ENCODE peak calls at places on chromosome 1, in seven cellular contexts. U is heart left ventricle, M is right lobe of liver, E is body of pancreas, C is IMR-90, A is adrenal gland, D is A549. S is an unnamed sample.

GRCh38 chr1:41366428-41367101 is 5.3 kb downstream of the FOXO6 start:
- DNase-seq in D (no peak), U (no peak), M (no peak), A (no peak), E (peak; percentile 41), C (no peak), S (no peak)

GRCh38 chr1:204725821-204726448 is 40.4 kb upstream of the LRRN2 start:
- DNase-seq in D (peak; percentile 26), U (no peak), A (no peak), C (no peak), M (no peak), E (no peak), S (no peak)

GRCh38 chr1:5351366-5351765 is 640.9 kb downstream of the NPHP4 start:
- DNase-seq in E (no peak), A (no peak), D (no peak), M (no peak), U (no peak), C (no peak), S (no peak)

GRCh38 chr1:76294470-76295194 is 220.1 kb downstream of the ST6GALNAC3 start:
- DNase-seq in A (no peak), M (no peak), E (no peak), D (no peak), U (no peak), C (no peak), S (no peak)

GRCh38 chr1:51699376-51699775 is 82.5 kb downstream of the OSBPL9 start:
- DNase-seq in E (no peak), A (no peak), U (no peak), M (no peak), C (no peak), D (no peak), S (no peak)

GRCh38 chr1:170204121-170204520 is 58.4 kb downstream of the NTMT2 start:
- DNase-seq in A (no peak), M (no peak), E (no peak), D (no peak), U (no peak), C (no peak), S (no peak)

GRCh38 chr1:2833454-2834145 is 32.1 kb upstream of the TTC34 start:
- DNase-seq in M (no peak), D (no peak), E (no peak), C (no peak), A (no peak), U (no peak), S (no peak)

GRCh38 chr1:220696863-220697231 is 6.7 kb downstream of the C1orf115 start:
- DNase-seq in C (peak; percentile 30), M (no peak), E (no peak), D (no peak), A (no peak), U (no peak), S (no peak)

GRCh38 chr1:230849451-230850194 is 18.7 kb downstream of the C1orf198 start:
- DNase-seq in U (peak; percentile 80), M (peak; percentile 37), C (peak; percentile 95), D (peak; percentile 11), E (peak; percentile 33), A (peak; percentile 76), S (peak; percentile 61)

GRCh38 chr1:93690921-93691789 is 9.5 kb upstream of the BCAR3 start:
- DNase-seq in E (no peak), A (peak; percentile 60), D (no peak), M (no peak), U (no peak), C (no peak), S (no peak)

GRCh38 chr1:226995966-226996332 is 55.9 kb downstream of the COQ8A start:
- DNase-seq in A (no peak), M (no peak), E (no peak), C (no peak), U (no peak), D (no peak), S (no peak)

DNA sequence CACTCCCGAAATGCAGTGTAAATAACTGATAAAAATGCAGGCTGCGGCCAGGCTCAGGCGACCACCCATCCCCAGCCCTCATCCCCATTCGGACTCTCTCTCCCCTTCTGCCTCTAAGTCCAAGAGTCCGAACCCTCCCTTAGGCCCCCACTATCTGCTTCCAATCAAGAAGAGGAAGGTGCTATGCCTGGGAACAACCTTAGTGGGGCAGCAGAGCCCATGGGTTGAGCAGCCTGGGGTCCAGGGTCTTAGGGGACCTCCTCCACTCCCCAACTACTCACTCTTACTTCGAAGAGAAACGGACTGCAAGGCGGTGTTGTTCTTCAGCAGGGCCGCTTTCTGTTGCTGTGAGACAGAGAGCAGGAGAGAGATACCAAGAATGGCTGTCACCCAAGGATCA is 12.2 kb downstream of the ARHGEF2 start:
- DNase-seq in M (no peak), E (no peak), A (no peak), U (no peak), D (no peak), C (no peak), S (no peak)
- H3K4me1 ChIP-seq in M (peaks cover 2% of the 10 kb centered on the region), E (no peaks in the 10 kb centered on the region), A (peaks cover 9% of the 10 kb centered on the region), U (peaks cover 55% of the 10 kb centered on the region), D (peaks cover 63% of the 10 kb centered on the region), C (peaks cover 47% of the 10 kb centered on the region), S (peaks cover 66% of the 10 kb centered on the region)

GRCh38 chr1:197660389-197660788 is 114.9 kb downstream of the DENND1B start:
- DNase-seq in M (no peak), C (no peak), E (no peak), A (no peak), U (no peak), D (no peak), S (no peak)
- TF ChIP-seq POLR2A in M (no peak), C (no peak), E (no peak), A (no peak), U (no peak), D (no peak), S (no peak)

GRCh38 chr1:6779089-6779805 is 6.0 kb upstream of the CAMTA1 start:
- DNase-seq in E (no peak), A (no peak), U (no peak), M (no peak), D (no peak), C (no peak), S (no peak)

GRCh38 chr1:6776895-6777294 is 8.4 kb upstream of the CAMTA1 start:
- DNase-seq in A (no peak), U (no peak), E (no peak), C (no peak), M (no peak), D (no peak), S (no peak)

GRCh38 chr1:6776389-6776788 is 8.9 kb upstream of the CAMTA1 start:
- DNase-seq in E (no peak), D (no peak), M (no peak), C (no peak), A (no peak), U (no peak), S (no peak)

GRCh38 chr1:6775644-6776043 is 9.6 kb upstream of the CAMTA1 start:
- DNase-seq in M (no peak), C (no peak), U (no peak), E (no peak), A (no peak), D (no peak), S (no peak)

GRCh38 chr1:6777813-6778212 is 7.4 kb upstream of the CAMTA1 start:
- DNase-seq in D (no peak), E (no peak), C (no peak), U (no peak), M (no peak), A (no peak), S (no peak)
- H3K4me1 ChIP-seq in D (no peaks in the 10 kb centered on the region), E (no peaks in the 10 kb centered on the region), C (no peaks in the 10 kb centered on the region), U (no peaks in the 10 kb centered on the region), M (no peaks in the 10 kb centered on the region), A (no peaks in the 10 kb centered on the region), S (no peaks in the 10 kb centered on the region)

DNA sequence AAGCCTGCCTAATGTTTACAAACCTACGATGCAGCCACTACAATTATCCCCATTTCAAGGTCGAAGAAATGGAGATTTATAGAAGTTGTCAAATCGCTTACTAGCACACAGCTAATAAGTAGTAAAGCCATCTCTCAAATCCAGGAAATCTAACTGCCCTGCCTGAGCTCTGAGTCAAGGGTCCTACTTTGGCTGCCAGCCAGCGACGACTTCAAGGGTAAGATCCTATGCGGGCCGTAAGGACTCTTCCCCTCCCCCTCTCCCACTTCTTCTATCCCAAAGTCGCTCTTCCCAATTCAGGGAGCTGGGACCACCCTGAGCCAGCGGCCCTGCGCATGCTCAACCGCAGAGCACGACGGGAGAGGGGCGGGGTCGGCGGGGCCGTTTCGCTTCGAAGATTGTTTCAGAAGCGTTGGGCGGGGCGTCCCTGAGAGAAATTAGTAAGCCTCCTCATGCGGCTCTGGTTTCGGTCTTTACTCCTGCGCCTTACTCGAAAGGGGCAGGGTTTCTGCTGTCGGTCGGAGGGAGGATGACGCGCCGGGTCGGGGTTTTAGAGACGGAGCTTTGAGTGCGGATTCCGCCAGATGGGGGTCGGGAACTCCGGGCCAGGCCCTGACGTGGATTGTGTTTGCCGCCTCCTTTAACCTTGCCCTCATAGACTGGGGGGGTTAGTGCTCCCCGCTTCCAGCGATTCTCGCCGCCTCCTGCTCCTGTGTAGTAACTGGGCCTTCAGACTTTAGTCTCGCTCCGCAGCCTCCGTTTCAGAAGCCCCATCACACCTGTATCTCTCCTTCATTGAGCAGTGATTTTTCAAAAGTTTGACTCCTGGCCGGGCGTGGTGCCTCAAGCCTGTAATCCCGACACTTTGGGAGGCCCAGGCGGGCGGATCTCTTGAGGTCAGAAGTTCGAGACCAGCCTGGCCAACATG is at the start of gene ZMYM1:
- DNase-seq in U (peak; percentile 90), D (peak; percentile 76), A (peak; percentile 88), M (peak; percentile 87), C (peak; percentile 83), E (peak; percentile 77), S (peak; percentile 58)
- TF ChIP-seq POLR2A in U (no peak), D (peak; percentile 35), A (peak; percentile 72), M (peak; percentile 49), C (peak; percentile 64), E (peak; percentile 62), S (peak; percentile 38)

DNA sequence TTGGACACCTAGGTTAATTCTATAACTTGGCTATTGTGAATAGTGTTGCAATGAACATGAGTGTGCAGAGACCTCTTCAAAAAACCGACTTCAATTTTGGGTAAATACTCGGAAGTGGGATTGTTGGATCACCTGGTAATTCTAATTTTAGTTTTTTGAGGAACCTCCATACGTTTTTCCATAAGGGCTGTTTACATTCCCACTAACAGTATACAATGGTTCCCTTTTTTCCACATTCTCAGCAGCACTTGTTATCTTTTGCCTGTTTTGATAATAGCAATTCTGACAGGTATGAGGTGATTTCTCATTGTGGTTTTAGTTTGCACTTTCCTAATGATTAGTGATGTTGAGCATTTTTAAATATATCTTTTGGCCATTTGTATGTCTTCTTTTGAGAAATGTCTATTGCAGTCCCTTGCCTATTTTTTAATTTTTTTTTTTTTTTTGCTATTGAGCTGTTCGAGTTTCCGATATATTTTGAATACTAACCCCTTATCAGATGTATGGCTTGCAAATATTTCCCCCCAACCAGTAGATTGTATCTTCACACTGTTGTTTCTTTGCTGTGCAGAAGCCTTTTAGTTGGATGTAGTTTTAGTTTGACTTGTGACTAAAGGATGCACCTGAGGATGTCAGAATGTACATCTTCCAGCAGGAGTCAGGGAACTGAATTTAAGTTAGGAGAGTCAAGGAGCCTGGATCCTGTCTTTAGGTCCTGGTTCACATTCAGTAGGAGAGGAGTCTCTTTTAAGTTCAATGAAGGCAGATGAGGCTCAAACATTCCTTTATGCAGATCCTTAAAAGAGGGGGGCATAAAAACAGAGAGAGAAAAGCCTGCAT is 120.0 kb downstream of the S1PR1 start:
- DNase-seq in D (no peak), E (no peak), U (no peak), M (no peak), A (no peak), C (no peak), S (no peak)
- H3K4me1 ChIP-seq in D (no peaks in the 10 kb centered on the region), E (no peaks in the 10 kb centered on the region), U (no peaks in the 10 kb centered on the region), M (no peaks in the 10 kb centered on the region), A (no peaks in the 10 kb centered on the region), C (no peaks in the 10 kb centered on the region), S (no peaks in the 10 kb centered on the region)

S was measured in gastrocnemius medialis.